ENCODE peak calls at places on chromosomes 13 and 19, in four cellular contexts. One of them, this sample, is unnamed.

GRCh38 chr19:10546817-10547216 is 3.1 kb downstream of the ATG4D start:
- DNase-seq in A549: no peak
- DNase-seq in C1 segment of cervical spinal cord: no peak
- DNase-seq in posterior cingulate gyrus: no peak
- DNase-seq in this sample: no peak

GRCh38 chr13:106534844-106535551 is 464 bp downstream of the EFNB2 start:
- DNase-seq in A549: peak; percentile 17
- DNase-seq in C1 segment of cervical spinal cord: no peak
- DNase-seq in posterior cingulate gyrus: no peak
- DNase-seq in this sample: no peak

GRCh38 chr13:101140936-101141335 is 275.4 kb downstream of the NALCN start:
- DNase-seq in A549: no peak
- DNase-seq in C1 segment of cervical spinal cord: no peak
- DNase-seq in posterior cingulate gyrus: no peak
- DNase-seq in this sample: no peak

GRCh38 chr13:95481051-95481775 is 71.3 kb upstream of the CLDN10 start:
- DNase-seq in A549: no peak
- DNase-seq in C1 segment of cervical spinal cord: no peak
- DNase-seq in posterior cingulate gyrus: no peak
- DNase-seq in this sample: no peak

GRCh38 chr19:21569497-21569870 is 64.1 kb downstream of the ZNF429 start:
- DNase-seq in A549: no peak
- DNase-seq in C1 segment of cervical spinal cord: peak; percentile 21
- DNase-seq in posterior cingulate gyrus: peak; percentile 33
- DNase-seq in this sample: no peak

GRCh38 chr19:34186205-34186604 is 13.9 kb downstream of the LSM14A start:
- DNase-seq in A549: no peak
- DNase-seq in C1 segment of cervical spinal cord: no peak
- DNase-seq in posterior cingulate gyrus: no peak
- DNase-seq in this sample: no peak

GRCh38 chr19:14404322-14404721 is 14.8 kb downstream of the DDX39A start:
- DNase-seq in A549: no peak
- DNase-seq in C1 segment of cervical spinal cord: no peak
- DNase-seq in posterior cingulate gyrus: no peak
- DNase-seq in this sample: no peak

GRCh38 chr19:40822161-40822560 is 23.2 kb downstream of the EGLN2 start:
- DNase-seq in A549: no peak
- DNase-seq in C1 segment of cervical spinal cord: no peak
- DNase-seq in posterior cingulate gyrus: no peak
- DNase-seq in this sample: no peak

This sample was measured in amygdala.